ENCODE peak calls at places on chromosomes 13 and 19, in six cellular contexts. One of them, this sample, is unnamed.

GRCh38 chr13:30832845-30833332 is 73.2 kb upstream of the MEDAG start:
- DNase-seq in ovary: peak
- DNase-seq in GM23338: peak
- DNase-seq in GM20000: no peak
- DNase-seq in mammary epithelial cell: peak
- DNase-seq in AG04449: no peak
- DNase-seq in this sample: no peak

GRCh38 chr19:18460313-18460712 is 22.4 kb upstream of the ISYNA1 start:
- DNase-seq in ovary: peak
- DNase-seq in GM23338: no peak
- DNase-seq in GM20000: no peak
- DNase-seq in mammary epithelial cell: peak
- DNase-seq in AG04449: no peak
- DNase-seq in this sample: no peak

GRCh38 chr19:5916201-5916708 is 2.2 kb downstream of the CAPS start:
- DNase-seq in ovary: no peak
- DNase-seq in GM23338: no peak
- DNase-seq in GM20000: no peak
- DNase-seq in mammary epithelial cell: no peak
- DNase-seq in AG04449: no peak
- DNase-seq in this sample: no peak

GRCh38 chr13:46622013-46622917 is 69.3 kb downstream of the LRCH1 start:
- DNase-seq in ovary: no peak
- DNase-seq in GM23338: no peak
- DNase-seq in GM20000: no peak
- DNase-seq in mammary epithelial cell: no peak
- DNase-seq in AG04449: no peak
- DNase-seq in this sample: no peak

GRCh38 chr13:44815507-44816074 is 173.7 kb downstream of the NUFIP1 start:
- DNase-seq in ovary: peak
- DNase-seq in GM23338: peak
- DNase-seq in GM20000: peak
- DNase-seq in mammary epithelial cell: peak
- DNase-seq in AG04449: peak
- DNase-seq in this sample: peak

GRCh38 chr19:13101590-13102415 is 855 bp downstream of the LYL1 start:
- DNase-seq in ovary: no peak
- DNase-seq in GM23338: no peak
- DNase-seq in GM20000: no peak
- DNase-seq in mammary epithelial cell: no peak
- DNase-seq in AG04449: no peak
- DNase-seq in this sample: no peak

GRCh38 chr13:95239293-95239692 is 62.0 kb downstream of the ABCC4 start:
- DNase-seq in ovary: no peak
- DNase-seq in GM23338: no peak
- DNase-seq in GM20000: peak
- DNase-seq in mammary epithelial cell: no peak
- DNase-seq in AG04449: no peak
- DNase-seq in this sample: no peak

GRCh38 chr13:33968520-33969507 is 150.9 kb downstream of the RFC3 start:
- DNase-seq in ovary: no peak
- DNase-seq in GM23338: no peak
- DNase-seq in GM20000: no peak
- DNase-seq in mammary epithelial cell: no peak
- DNase-seq in AG04449: no peak
- DNase-seq in this sample: no peak

GRCh38 chr13:42865703-42866102 is 84.3 kb downstream of the FAM216B start:
- DNase-seq in ovary: no peak
- DNase-seq in GM23338: no peak
- DNase-seq in GM20000: no peak
- DNase-seq in mammary epithelial cell: no peak
- DNase-seq in AG04449: no peak
- DNase-seq in this sample: no peak

GRCh38 chr13:37288057-37288720 is 182.7 kb upstream of the CSNK1A1L start:
- DNase-seq in ovary: no peak
- DNase-seq in GM23338: no peak
- DNase-seq in GM20000: no peak
- DNase-seq in mammary epithelial cell: no peak
- DNase-seq in AG04449: no peak
- DNase-seq in this sample: no peak

GRCh38 chr19:46147791-46148288 is at the start of gene IGFL2:
- DNase-seq in ovary: no peak
- DNase-seq in GM23338: no peak
- DNase-seq in GM20000: no peak
- DNase-seq in mammary epithelial cell: peak
- DNase-seq in AG04449: no peak
- DNase-seq in this sample: no peak

GRCh38 chr13:85142351-85142750 is 656.9 kb downstream of the SLITRK6 start:
- DNase-seq in ovary: no peak
- DNase-seq in GM23338: no peak
- DNase-seq in GM20000: no peak
- DNase-seq in mammary epithelial cell: no peak
- DNase-seq in AG04449: no peak
- DNase-seq in this sample: no peak

GRCh38 chr13:32682130-32682529 is 95.9 kb downstream of the PDS5B start:
- DNase-seq in ovary: no peak
- DNase-seq in GM23338: no peak
- DNase-seq in GM20000: no peak
- DNase-seq in mammary epithelial cell: no peak
- DNase-seq in AG04449: no peak
- DNase-seq in this sample: no peak

GRCh38 chr13:71603255-71603654 is 263.7 kb downstream of the DACH1 start:
- DNase-seq in ovary: no peak
- DNase-seq in GM23338: no peak
- DNase-seq in GM20000: no peak
- DNase-seq in mammary epithelial cell: no peak
- DNase-seq in AG04449: no peak
- DNase-seq in this sample: no peak

GRCh38 chr19:954672-955494 is 29.0 kb downstream of the ARID3A start:
- DNase-seq in ovary: no peak
- DNase-seq in GM23338: no peak
- DNase-seq in GM20000: peak
- DNase-seq in mammary epithelial cell: no peak
- DNase-seq in AG04449: no peak
- DNase-seq in this sample: no peak

GRCh38 chr13:23637813-23638212 is 67.6 kb downstream of the TNFRSF19 start:
- DNase-seq in ovary: no peak
- DNase-seq in GM23338: peak
- DNase-seq in GM20000: no peak
- DNase-seq in mammary epithelial cell: no peak
- DNase-seq in AG04449: no peak
- DNase-seq in this sample: no peak

GRCh38 chr13:49792550-49793324 is at the start of gene KPNA3:
- DNase-seq in ovary: peak
- DNase-seq in GM23338: peak
- DNase-seq in GM20000: peak
- DNase-seq in mammary epithelial cell: peak
- DNase-seq in AG04449: peak
- DNase-seq in this sample: peak

GRCh38 chr13:49786609-49787008 is 5.9 kb downstream of the KPNA3 start:
- DNase-seq in ovary: no peak
- DNase-seq in GM23338: no peak
- DNase-seq in GM20000: no peak
- DNase-seq in mammary epithelial cell: no peak
- DNase-seq in AG04449: no peak
- DNase-seq in this sample: no peak

GRCh38 chr13:49789961-49790360 is 2.5 kb downstream of the KPNA3 start:
- DNase-seq in ovary: no peak
- DNase-seq in GM23338: no peak
- DNase-seq in GM20000: no peak
- DNase-seq in mammary epithelial cell: no peak
- DNase-seq in AG04449: no peak
- DNase-seq in this sample: no peak

GRCh38 chr13:49791753-49792549 is 531 bp downstream of the KPNA3 start:
- DNase-seq in ovary: peak
- DNase-seq in GM23338: peak
- DNase-seq in GM20000: peak
- DNase-seq in mammary epithelial cell: peak
- DNase-seq in AG04449: no peak
- DNase-seq in this sample: no peak

DNA sequence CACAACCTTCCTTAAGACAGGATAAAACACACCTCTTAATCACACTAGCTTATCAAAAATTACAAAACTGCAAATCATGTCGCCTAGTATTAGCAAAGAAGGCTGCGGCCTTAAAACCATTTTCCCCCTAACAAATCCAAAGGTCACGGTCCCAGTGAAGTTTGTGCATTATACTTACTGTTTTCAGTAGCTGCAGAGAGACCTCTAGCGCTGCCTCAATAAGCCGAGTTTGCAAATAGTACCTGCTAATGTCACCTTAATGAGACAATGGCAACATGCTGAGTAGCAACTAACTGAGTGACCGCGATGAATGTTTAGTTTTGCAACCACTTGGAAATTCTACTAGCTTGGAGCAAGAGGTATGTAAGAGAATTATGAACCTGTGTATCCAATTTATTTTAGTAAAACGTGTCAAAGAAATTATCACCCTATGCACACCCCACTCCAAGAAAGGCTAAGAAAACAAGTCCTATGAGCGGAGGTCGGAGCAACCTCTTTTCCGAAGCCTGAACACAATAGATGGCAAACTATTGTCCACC is 1.2 kb downstream of the KPNA3 start:
- DNase-seq in ovary: no peak
- DNase-seq in GM23338: peak
- DNase-seq in GM20000: peak
- DNase-seq in mammary epithelial cell: peak
- DNase-seq in AG04449: no peak
- DNase-seq in this sample: no peak
- TF ChIP-seq CTCF in ovary: no peak
- TF ChIP-seq CTCF in GM23338: no peak
- TF ChIP-seq CTCF in GM20000: peak
- TF ChIP-seq CTCF in mammary epithelial cell: peak
- TF ChIP-seq CTCF in AG04449: no peak
- TF ChIP-seq CTCF in this sample: no peak

GRCh38 chr19:43584484-43584883 is 8.9 kb downstream of the PINLYP start:
- DNase-seq in ovary: no peak
- DNase-seq in GM23338: no peak
- DNase-seq in GM20000: no peak
- DNase-seq in mammary epithelial cell: no peak
- DNase-seq in AG04449: no peak
- DNase-seq in this sample: no peak
- TF ChIP-seq CTCF in ovary: no peak
- TF ChIP-seq CTCF in GM23338: no peak
- TF ChIP-seq CTCF in GM20000: no peak
- TF ChIP-seq CTCF in mammary epithelial cell: no peak
- TF ChIP-seq CTCF in AG04449: no peak
- TF ChIP-seq CTCF in this sample: no peak

GRCh38 chr19:2797280-2797679 is 12.0 kb downstream of the THOP1 start:
- DNase-seq in ovary: no peak
- DNase-seq in GM23338: no peak
- DNase-seq in GM20000: no peak
- DNase-seq in mammary epithelial cell: no peak
- DNase-seq in AG04449: no peak
- DNase-seq in this sample: no peak
- TF ChIP-seq CTCF in ovary: no peak
- TF ChIP-seq CTCF in GM23338: no peak
- TF ChIP-seq CTCF in GM20000: no peak
- TF ChIP-seq CTCF in mammary epithelial cell: no peak
- TF ChIP-seq CTCF in AG04449: no peak
- TF ChIP-seq CTCF in this sample: no peak

DNA sequence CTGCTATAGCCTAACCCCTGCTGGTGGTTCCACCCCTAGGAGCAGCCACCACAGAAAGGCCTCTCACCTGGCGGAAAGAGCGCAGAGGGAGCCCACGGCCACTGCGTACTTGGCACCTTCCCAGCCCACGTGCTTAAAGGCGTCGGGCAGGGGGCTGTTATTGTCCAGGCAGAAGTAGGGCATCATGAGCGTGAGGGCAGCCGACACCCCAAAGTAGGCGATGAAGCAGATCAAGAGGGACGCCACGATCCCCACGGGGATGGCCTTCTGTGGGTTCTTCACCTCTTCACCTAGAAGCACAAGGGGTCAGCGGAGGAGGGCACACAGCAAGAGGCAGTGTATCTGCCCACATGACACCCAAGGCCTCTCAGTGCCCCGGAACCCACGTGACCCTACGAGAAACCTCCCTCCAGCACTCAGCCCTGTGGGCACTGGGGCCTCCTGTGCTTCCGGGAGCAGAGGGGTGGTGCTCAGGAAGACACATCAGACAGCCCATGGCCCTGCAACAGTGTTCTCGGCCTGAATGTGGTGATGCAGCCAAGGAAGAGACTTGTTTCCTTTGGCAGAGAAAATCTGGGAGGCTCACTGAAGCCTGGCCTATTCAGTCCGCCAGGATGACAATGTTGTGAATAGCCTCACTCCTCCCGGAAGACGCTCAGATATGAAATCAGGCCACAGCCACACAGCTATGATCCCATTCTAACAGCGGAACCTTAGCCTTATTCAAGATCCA is 72.1 kb downstream of the SLC7A1 start:
- DNase-seq in ovary: no peak
- DNase-seq in GM23338: no peak
- DNase-seq in GM20000: no peak
- DNase-seq in mammary epithelial cell: no peak
- DNase-seq in AG04449: no peak
- DNase-seq in this sample: no peak
- TF ChIP-seq CTCF in ovary: no peak
- TF ChIP-seq CTCF in GM23338: no peak
- TF ChIP-seq CTCF in GM20000: no peak
- TF ChIP-seq CTCF in mammary epithelial cell: no peak
- TF ChIP-seq CTCF in AG04449: no peak
- TF ChIP-seq CTCF in this sample: no peak

GRCh38 chr13:24746618-24747247 is 17.2 kb upstream of the RNF17 start:
- DNase-seq in ovary: no peak
- DNase-seq in GM23338: peak
- DNase-seq in GM20000: peak
- DNase-seq in mammary epithelial cell: peak
- DNase-seq in AG04449: no peak
- DNase-seq in this sample: no peak
- TF ChIP-seq CTCF in ovary: no peak
- TF ChIP-seq CTCF in GM23338: peak
- TF ChIP-seq CTCF in GM20000: peak
- TF ChIP-seq CTCF in mammary epithelial cell: no peak
- TF ChIP-seq CTCF in AG04449: peak
- TF ChIP-seq CTCF in this sample: peak

DNA sequence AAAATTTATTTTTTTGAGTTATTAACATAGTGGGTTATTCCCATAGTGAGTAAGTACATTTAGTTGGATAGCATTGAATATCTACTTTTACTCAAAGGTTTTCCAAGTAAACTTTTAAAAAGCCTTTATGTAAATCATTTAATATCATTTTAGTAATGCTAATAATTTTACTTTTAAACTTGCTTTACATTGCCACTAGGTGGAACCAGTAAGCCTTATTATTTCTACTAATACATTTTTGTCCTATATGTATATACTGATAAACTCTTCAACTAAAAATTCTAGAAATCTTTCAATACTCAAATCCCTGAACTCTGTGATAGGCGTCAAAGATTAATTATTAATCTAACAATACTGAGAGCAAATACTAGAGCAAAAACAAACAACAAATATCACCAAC is 1709.2 kb upstream of the PCDH20 start:
- DNase-seq in ovary: no peak
- DNase-seq in GM23338: peak
- DNase-seq in GM20000: no peak
- DNase-seq in mammary epithelial cell: no peak
- DNase-seq in AG04449: no peak
- DNase-seq in this sample: no peak
- TF ChIP-seq CTCF in ovary: no peak
- TF ChIP-seq CTCF in GM23338: peak
- TF ChIP-seq CTCF in GM20000: no peak
- TF ChIP-seq CTCF in mammary epithelial cell: peak
- TF ChIP-seq CTCF in AG04449: peak
- TF ChIP-seq CTCF in this sample: no peak

This sample was measured in HFF-Myc.